ENCODE peak calls at places on chromosomes 2 and 18, in eight cellular contexts. Z, A, W, B, G, T, C and V are unnamed samples.

GRCh38 chr2:235746257-235746934 is 252.6 kb downstream of the AGAP1 start:
- DNase-seq in T (peak), C (no peak), W (peak), Z (peak), B (peak), G (peak), A (peak), V (peak)

GRCh38 chr18:59454909-59455727 is 96.1 kb upstream of the LMAN1 start:
- DNase-seq in A (peak), W (no peak), Z (no peak), G (no peak), B (no peak), T (no peak), C (no peak), V (no peak)

GRCh38 chr2:235851841-235852527 is 316.2 kb downstream of the GBX2 start:
- DNase-seq in G (no peak), A (no peak), T (no peak), Z (no peak), C (no peak), W (no peak), B (no peak), V (no peak)

GRCh38 chr2:79882548-79882947 is 369.7 kb downstream of the CTNNA2 start:
- DNase-seq in C (no peak), W (no peak), Z (no peak), G (no peak), B (no peak), T (no peak), A (no peak), V (no peak)

GRCh38 chr18:36627616-36628015 is 201.2 kb downstream of the TPGS2 start:
- DNase-seq in G (no peak), T (no peak), A (no peak), Z (no peak), C (no peak), B (no peak), W (no peak), V (no peak)

GRCh38 chr18:23134780-23135678 is at the start of gene CABLES1:
- DNase-seq in A (peak), W (peak), B (peak), G (peak), T (peak), Z (no peak), C (peak), V (peak)

GRCh38 chr2:174836345-174836999 is 72.2 kb upstream of the CHRNA1 start:
- DNase-seq in Z (no peak), A (no peak), W (no peak), G (no peak), T (peak), B (no peak), C (no peak), V (no peak)

GRCh38 chr2:11155326-11156059 is at the start of gene SLC66A3:
- DNase-seq in A (no peak), B (peak), Z (peak), W (no peak), C (no peak), G (no peak), T (peak), V (no peak)

GRCh38 chr2:142582317-142582716 is 295.1 kb upstream of the KYNU start:
- DNase-seq in G (no peak), A (no peak), B (no peak), Z (no peak), C (no peak), W (no peak), T (no peak), V (no peak)

GRCh38 chr2:102091908-102092307 is 50.6 kb upstream of the IL1R1 start:
- DNase-seq in W (no peak), B (no peak), C (no peak), A (no peak), Z (no peak), T (no peak), G (no peak), V (no peak)

GRCh38 chr2:102093662-102094061 is 48.9 kb upstream of the IL1R1 start:
- DNase-seq in Z (no peak), T (no peak), C (no peak), W (no peak), A (no peak), G (no peak), B (no peak), V (no peak)

GRCh38 chr2:102094917-102095316 is 47.6 kb upstream of the IL1R1 start:
- DNase-seq in B (no peak), A (no peak), T (peak), W (peak), G (no peak), C (no peak), Z (peak), V (no peak)

GRCh38 chr2:102092518-102092917 is 50.0 kb upstream of the IL1R1 start:
- DNase-seq in Z (no peak), T (no peak), A (no peak), W (no peak), C (no peak), B (no peak), G (no peak), V (no peak)

GRCh38 chr2:102091121-102091520 is 51.4 kb upstream of the IL1R1 start:
- DNase-seq in W (no peak), G (no peak), Z (no peak), T (no peak), C (no peak), B (no peak), A (no peak), V (no peak)
- TF ChIP-seq POLR2A in W (no peak), G (no peak), Z (no peak), T (no peak), C (no peak), B (no peak), A (no peak), V (no peak)

GRCh38 chr2:241558532-241559488 is at the start of gene BOK:
- DNase-seq in W (peak), Z (peak), T (peak), C (no peak), G (peak), B (peak), A (peak), V (peak)
- TF ChIP-seq POLR2A in W (no peak), Z (no peak), T (peak), C (no peak), G (peak), B (no peak), A (no peak), V (no peak)

GRCh38 chr2:19989342-19989680 is 594 bp downstream of the WDR35 start:
- DNase-seq in W (no peak), A (no peak), T (no peak), Z (no peak), B (no peak), C (no peak), G (no peak), V (no peak)

GRCh38 chr2:19987936-19988335 is 2.0 kb downstream of the WDR35 start:
- DNase-seq in C (no peak), A (no peak), B (no peak), Z (no peak), T (no peak), W (no peak), G (no peak), V (no peak)

GRCh38 chr2:19990416-19990728 is 467 bp upstream of the WDR35 start:
- DNase-seq in W (no peak), G (no peak), Z (no peak), B (no peak), C (no peak), T (no peak), A (no peak), V (no peak)

GRCh38 chr2:19988600-19988999 is 1.3 kb downstream of the WDR35 start:
- DNase-seq in B (no peak), G (no peak), W (no peak), C (no peak), T (no peak), A (no peak), Z (no peak), V (no peak)

DNA sequence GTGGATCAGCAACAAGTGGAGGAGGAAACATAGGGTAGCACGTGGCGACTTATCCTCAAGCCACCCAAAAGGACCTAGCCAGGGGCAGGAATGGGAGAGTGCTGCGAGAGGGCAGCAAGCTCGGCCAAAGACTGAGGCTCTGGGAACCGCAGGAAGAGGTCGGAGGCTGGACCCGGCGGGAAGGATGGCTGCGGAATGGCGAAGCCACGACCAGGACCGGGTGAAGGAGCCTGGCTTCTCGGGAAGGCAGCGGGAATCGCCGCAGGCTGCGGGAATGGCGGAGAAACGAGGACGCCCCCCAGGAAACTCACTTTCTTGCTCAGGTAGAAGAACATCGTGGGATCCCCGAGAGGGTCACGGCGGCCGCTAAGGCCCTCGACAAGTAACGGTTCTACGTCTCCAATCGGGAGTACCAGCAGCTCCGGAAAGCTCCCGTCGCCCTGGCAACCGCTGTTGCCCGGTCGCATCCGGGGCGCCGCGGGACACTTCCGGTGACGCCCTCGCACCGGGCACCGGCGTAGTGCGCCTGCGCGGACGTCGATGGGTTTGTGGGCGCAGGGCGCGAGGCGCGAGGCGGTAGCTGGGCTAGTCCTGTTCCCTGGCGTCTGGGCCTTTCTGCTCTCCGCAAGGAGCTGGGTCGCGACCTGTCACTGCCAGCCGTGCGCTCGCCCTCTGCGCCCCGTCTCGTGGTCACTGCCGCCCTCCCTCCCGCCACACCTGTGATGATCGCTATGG is at the start of gene WDR35:
- DNase-seq in T (peak), B (peak), W (peak), G (peak), Z (peak), C (peak), A (peak), V (peak)
- TF ChIP-seq POLR2A in T (peak), B (peak), W (peak), G (peak), Z (peak), C (peak), A (peak), V (peak)

GRCh38 chr2:230950833-230951339 is 25.8 kb upstream of the GPR55 start:
- DNase-seq in W (no peak), C (no peak), G (no peak), A (no peak), B (no peak), Z (no peak), T (no peak), V (no peak)
- TF ChIP-seq POLR2A in W (no peak), C (no peak), G (no peak), A (no peak), B (peak), Z (no peak), T (no peak), V (no peak)

DNA sequence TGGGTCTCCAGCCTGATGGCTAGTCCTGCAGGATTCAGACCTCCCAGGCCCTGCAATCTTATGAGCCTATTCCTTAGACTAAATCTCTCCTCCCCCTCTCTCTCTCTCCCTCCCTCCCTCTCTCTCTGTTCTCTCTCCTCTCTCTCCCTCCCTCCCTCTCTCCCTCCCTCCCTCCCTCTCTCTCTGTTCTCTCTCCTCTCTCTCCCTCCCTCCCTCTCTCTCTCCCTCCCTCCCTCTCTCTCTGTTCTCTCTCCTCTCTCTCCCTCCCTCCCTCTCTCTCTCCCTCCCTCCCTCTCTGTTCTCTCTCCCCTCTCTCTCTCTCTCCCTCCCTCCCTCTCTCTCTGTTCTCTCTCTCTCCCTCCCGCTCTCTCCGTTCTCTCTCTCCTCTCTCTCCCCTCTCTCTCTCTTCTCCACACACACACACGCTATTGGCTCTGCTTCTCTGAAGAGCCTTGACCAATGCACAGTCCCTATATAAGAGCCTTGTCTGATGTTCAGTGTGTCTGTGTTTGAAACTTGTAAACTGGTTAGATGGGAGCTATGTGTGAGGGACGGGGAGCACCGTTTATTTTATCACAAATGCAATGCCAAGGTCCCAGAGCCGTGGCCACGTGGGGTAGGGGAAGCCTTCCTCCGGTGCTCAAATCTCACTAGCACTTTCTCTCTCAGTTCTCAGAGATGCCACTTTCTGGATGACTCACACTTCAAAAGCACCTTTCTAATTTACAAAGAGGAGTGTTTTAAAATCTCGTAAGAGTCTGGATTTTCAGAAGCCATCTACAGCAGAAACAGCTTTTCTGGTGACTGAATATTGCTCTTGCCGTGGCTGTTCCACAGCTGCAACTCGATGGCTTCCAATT is 9.4 kb upstream of the PRLH start:
- DNase-seq in C (no peak), A (no peak), G (no peak), W (no peak), T (no peak), B (peak), Z (no peak), V (no peak)
- TF ChIP-seq POLR2A in C (no peak), A (no peak), G (no peak), W (no peak), T (no peak), B (no peak), Z (no peak), V (no peak)

GRCh38 chr2:136117909-136118818 is at the start of gene CXCR4:
- DNase-seq in C (peak), W (peak), A (peak), Z (peak), B (peak), G (peak), T (peak), V (peak)
- TF ChIP-seq POLR2A in C (peak), W (peak), A (peak), Z (no peak), B (peak), G (no peak), T (peak), V (no peak)

GRCh38 chr2:168490916-168491605 is 35.0 kb downstream of the CERS6 start:
- DNase-seq in B (no peak), W (no peak), A (no peak), G (no peak), C (no peak), T (peak), Z (peak), V (no peak)
- TF ChIP-seq POLR2A in B (no peak), W (no peak), A (no peak), G (no peak), C (no peak), T (no peak), Z (no peak), V (no peak)